ENCODE peak calls at places on chromosome 17, in five cellular contexts. D is esophagus squamous epithelium, M is IMR-90, Z is GM12891, A is HCT116. O is an unnamed sample.
A peak's percentile ranks its signal among the peaks of the same experiment; 100 is the strongest.

GRCh38 chr17:1882836-1883235 is 53.0 kb downstream of the RPA1 start:
- DNase-seq in D (no peak), M (peak; percentile 24), Z (peak; percentile 35), A (no peak), O (peak; percentile 23)

GRCh38 chr17:62675701-62676100 is 48.2 kb downstream of the MRC2 start:
- DNase-seq in D (no peak), M (no peak), Z (no peak), A (no peak), O (no peak)

GRCh38 chr17:9760336-9760735 is 31.1 kb downstream of the DHRS7C start:
- DNase-seq in D (no peak), M (no peak), Z (no peak), A (no peak), O (no peak)

GRCh38 chr17:511001-511690 is 158.5 kb upstream of the RPH3AL start:
- DNase-seq in D (no peak), M (peak; percentile 82), Z (no peak), A (no peak), O (no peak)

GRCh38 chr17:18971801-18972200 is 19.8 kb downstream of the SLC5A10 start:
- DNase-seq in D (no peak), M (no peak), Z (no peak), A (no peak), O (no peak)

GRCh38 chr17:68172461-68172954 is 75.3 kb upstream of the AMZ2 start:
- DNase-seq in D (peak; percentile 26), M (peak; percentile 49), Z (no peak), A (peak; percentile 63), O (peak; percentile 81)

GRCh38 chr17:40483679-40484078 is 17.7 kb downstream of the TNS4 start:
- DNase-seq in D (no peak), M (no peak), Z (no peak), A (no peak), O (no peak)

GRCh38 chr17:28548417-28549130 is 3.9 kb downstream of the UNC119 start:
- DNase-seq in D (no peak), M (no peak), Z (no peak), A (no peak), O (no peak)

GRCh38 chr17:81489986-81490598 is 22.5 kb downstream of the ACTG1 start:
- DNase-seq in D (no peak), M (no peak), Z (no peak), A (no peak), O (no peak)

GRCh38 chr17:81491761-81492160 is 20.8 kb downstream of the ACTG1 start:
- DNase-seq in D (no peak), M (no peak), Z (no peak), A (no peak), O (no peak)

GRCh38 chr17:81492202-81492601 is 20.4 kb downstream of the ACTG1 start:
- DNase-seq in D (no peak), M (no peak), Z (no peak), A (no peak), O (no peak)

GRCh38 chr17:81490599-81490992 is 22.0 kb downstream of the ACTG1 start:
- DNase-seq in D (no peak), M (no peak), Z (no peak), A (no peak), O (no peak)

DNA sequence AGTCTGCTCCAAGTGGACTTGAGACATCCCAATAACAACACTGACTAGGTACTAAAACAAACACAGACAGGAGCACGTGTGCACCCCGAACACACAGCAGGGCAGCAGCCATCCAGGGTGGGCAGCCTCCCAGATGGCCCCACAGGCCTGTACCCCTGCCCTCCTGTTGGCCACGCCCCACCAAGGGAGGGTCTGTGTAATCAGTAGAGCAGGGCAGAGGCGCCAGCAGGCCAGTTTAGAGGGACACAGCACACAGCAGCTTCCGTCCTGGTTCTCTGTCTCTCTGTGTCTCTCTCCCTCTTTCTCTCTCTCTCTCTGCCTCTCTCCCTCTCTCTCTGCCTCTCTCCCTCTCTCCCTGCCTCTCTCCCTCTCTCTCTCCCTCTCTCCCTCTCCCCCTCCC is 21.4 kb downstream of the ACTG1 start:
- DNase-seq in D (no peak), M (no peak), Z (no peak), A (no peak), O (peak; percentile 32)
- TF ChIP-seq POLR2A in D (no peak), M (no peak), Z (no peak), A (no peak), O (no peak)

DNA sequence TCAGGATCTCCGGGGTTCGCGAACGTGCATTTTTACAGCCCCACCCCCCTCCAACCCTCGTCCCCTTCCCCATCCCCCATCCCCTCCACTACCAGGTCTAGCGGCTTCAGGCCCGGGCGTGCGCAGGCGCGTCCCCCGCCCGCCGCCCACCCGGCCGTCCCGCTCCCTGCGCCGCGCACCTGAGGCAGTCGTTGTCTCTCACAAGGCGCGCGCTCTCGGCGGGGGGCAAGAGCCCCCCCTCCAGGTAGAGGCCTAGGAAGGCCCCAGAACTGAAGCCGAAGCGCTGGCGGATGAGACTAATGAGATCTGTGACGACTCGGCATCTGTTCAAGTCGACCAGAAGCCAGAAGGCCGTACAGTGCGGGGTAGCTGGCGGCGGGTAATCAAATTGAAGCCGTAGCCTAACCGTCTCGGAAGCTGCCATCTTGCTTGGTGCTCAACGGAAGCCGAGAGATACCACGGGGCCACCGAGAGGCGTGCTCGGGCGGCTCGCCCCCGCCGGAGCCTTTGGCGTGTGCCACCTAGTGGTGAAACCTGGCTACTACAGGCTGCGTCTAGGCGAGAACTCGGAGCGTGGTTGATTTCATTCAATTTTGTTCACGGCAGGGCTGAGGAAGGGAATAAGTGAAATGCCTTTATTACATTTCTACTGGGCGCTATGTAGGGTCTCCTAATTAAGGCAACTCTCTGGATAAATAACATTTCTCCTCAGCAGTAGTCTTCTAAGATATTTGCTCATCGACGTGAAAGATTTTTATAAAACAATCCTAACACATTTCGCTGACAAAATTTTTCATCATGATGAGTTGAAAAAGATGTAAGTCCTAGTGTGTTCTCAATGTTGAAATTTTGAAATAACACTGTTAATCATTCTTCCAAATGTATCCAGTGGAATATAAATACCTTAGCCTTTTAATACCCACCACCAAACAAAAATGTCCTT is at the start of gene COIL:
- DNase-seq in D (peak; percentile 52), M (peak; percentile 89), Z (peak; percentile 81), A (peak; percentile 93), O (peak; percentile 94)
- TF ChIP-seq POLR2A in D (no peak), M (peak; percentile 77), Z (peak; percentile 79), A (peak; percentile 89), O (peak; percentile 74)

GRCh38 chr17:33297643-33298042 is 4.5 kb upstream of the ASIC2 start:
- DNase-seq in D (no peak), M (no peak), Z (no peak), A (no peak), O (no peak)

GRCh38 chr17:33291248-33292183 is 1.6 kb downstream of the ASIC2 start:
- DNase-seq in D (no peak), M (peak; percentile 31), Z (peak; percentile 14), A (no peak), O (peak; percentile 23)

GRCh38 chr17:33292184-33292980 is 713 bp downstream of the ASIC2 start:
- DNase-seq in D (no peak), M (peak; percentile 20), Z (peak; percentile 24), A (no peak), O (no peak)

GRCh38 chr17:33292981-33293867 is at the start of gene ASIC2:
- DNase-seq in D (no peak), M (peak; percentile 4), Z (peak; percentile 14), A (no peak), O (no peak)

GRCh38 chr17:33294994-33295393 is 1.9 kb upstream of the ASIC2 start:
- DNase-seq in D (no peak), M (no peak), Z (no peak), A (no peak), O (no peak)
- TF ChIP-seq POLR2A in D (no peak), M (no peak), Z (no peak), A (no peak), O (no peak)

GRCh38 chr17:78316867-78317816 is 42.7 kb downstream of the SOCS3 start:
- DNase-seq in D (no peak), M (peak; percentile 71), Z (no peak), A (no peak), O (no peak)

GRCh38 chr17:78313735-78314648 is 45.9 kb downstream of the SOCS3 start:
- DNase-seq in D (no peak), M (peak; percentile 59), Z (peak; percentile 79), A (peak; percentile 92), O (peak; percentile 45)

GRCh38 chr17:78314683-78315354 is 45.1 kb downstream of the SOCS3 start:
- DNase-seq in D (no peak), M (no peak), Z (no peak), A (no peak), O (no peak)

GRCh38 chr17:78316115-78316866 is 43.6 kb downstream of the SOCS3 start:
- DNase-seq in D (no peak), M (no peak), Z (no peak), A (no peak), O (no peak)

GRCh38 chr17:78315355-78316114 is 44.3 kb downstream of the SOCS3 start:
- DNase-seq in D (no peak), M (peak; percentile 92), Z (no peak), A (peak; percentile 88), O (peak; percentile 39)
- TF ChIP-seq POLR2A in D (peak; percentile 11), M (peak; percentile 51), Z (no peak), A (peak; percentile 20), O (no peak)

GRCh38 chr17:72489273-72489641 is 368.4 kb downstream of the SOX9 start:
- DNase-seq in D (no peak), M (no peak), Z (no peak), A (no peak), O (no peak)
- TF ChIP-seq POLR2A in D (no peak), M (no peak), Z (no peak), A (no peak), O (no peak)

DNA sequence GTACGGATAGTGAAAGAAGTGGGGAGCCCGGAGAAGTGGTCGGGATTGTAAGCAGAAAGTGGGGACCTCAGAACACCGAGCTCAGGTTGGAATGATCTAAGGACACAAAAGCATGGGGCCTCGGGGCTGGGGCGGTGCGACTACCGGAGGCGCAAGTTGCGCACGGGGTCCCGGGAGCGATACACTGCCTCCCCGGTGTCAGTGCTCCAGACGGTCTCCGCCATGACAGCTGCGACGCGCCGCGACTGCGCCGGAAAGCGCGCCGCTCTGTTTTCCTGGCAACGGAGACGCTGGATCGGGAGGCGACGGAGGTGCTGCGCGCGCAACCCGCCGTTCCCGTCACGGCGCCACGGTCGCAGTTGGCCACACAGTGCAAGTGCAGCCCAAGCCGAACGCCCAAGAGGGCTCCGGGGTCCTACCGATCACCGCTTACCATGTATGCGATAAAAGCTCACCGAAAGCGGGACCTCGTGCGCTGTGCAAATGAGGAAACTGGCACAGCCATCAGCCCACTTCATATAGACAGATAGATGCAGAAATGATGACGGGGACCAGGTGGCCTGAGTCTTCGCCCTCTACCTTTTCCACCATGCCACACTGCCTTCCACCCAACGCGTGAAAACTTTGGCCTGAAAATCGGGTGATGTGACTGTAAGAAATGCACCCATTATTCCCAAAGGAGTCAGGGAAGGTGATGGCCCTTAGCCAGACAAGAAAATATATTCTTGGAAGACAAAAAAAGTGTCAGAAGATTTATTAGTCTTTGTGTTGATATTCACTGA is at the start of gene MKS1:
- DNase-seq in D (peak; percentile 54), M (peak; percentile 85), Z (peak; percentile 96), A (peak; percentile 87), O (peak; percentile 97)
- TF ChIP-seq POLR2A in D (peak; percentile 35), M (peak; percentile 42), Z (peak; percentile 81), A (peak; percentile 89), O (peak; percentile 91)

GRCh38 chr17:78645421-78646295 is 68.5 kb upstream of the DNAH17 start:
- DNase-seq in D (peak; percentile 47), M (peak; percentile 34), Z (peak; percentile 56), A (no peak), O (no peak)
- TF ChIP-seq POLR2A in D (no peak), M (no peak), Z (no peak), A (no peak), O (no peak)

GRCh38 chr17:50749243-50749642 is 18.1 kb downstream of the ANKRD40CL start:
- DNase-seq in D (no peak), M (no peak), Z (no peak), A (no peak), O (no peak)
- TF ChIP-seq POLR2A in D (no peak), M (no peak), Z (no peak), A (no peak), O (no peak)

O was measured in erythroblast.